ENCODE peak calls at places on chromosomes 3 and 15, in five cellular contexts. P, O, R, G and C are unnamed samples.

GRCh38 chr3:134590766-134591165 is 60.1 kb downstream of the KY start:
- DNase-seq in R (no peak), G (no peak), O (no peak), P (no peak), C (no peak)

GRCh38 chr15:70480196-70480856 is 283.0 kb downstream of the UACA start:
- DNase-seq in O (no peak), P (no peak), R (no peak), G (no peak), C (no peak)

GRCh38 chr15:39488498-39488897 is 92.4 kb upstream of the THBS1 start:
- DNase-seq in G (no peak), P (no peak), R (no peak), O (no peak), C (no peak)

GRCh38 chr3:13504161-13504831 is 24.2 kb downstream of the HDAC11 start:
- DNase-seq in G (peak), O (peak), R (no peak), P (peak), C (no peak)

GRCh38 chr3:182979103-182979697 is 1.1 kb downstream of the DCUN1D1 start:
- DNase-seq in P (no peak), G (no peak), R (no peak), O (no peak), C (peak)

GRCh38 chr3:174287601-174288180 is 571.4 kb upstream of the NAALADL2 start:
- DNase-seq in P (no peak), O (no peak), G (no peak), R (no peak), C (peak)

GRCh38 chr3:53496984-53497383 is 2.6 kb downstream of the CACNA1D start:
- DNase-seq in G (no peak), O (no peak), P (no peak), R (no peak), C (no peak)

GRCh38 chr15:58852347-58852746 is 81.1 kb downstream of the SLTM start:
- DNase-seq in P (no peak), R (no peak), G (no peak), O (no peak), C (no peak)

GRCh38 chr15:100951965-100952364 is 32.8 kb downstream of the LRRK1 start:
- DNase-seq in G (no peak), O (no peak), R (no peak), P (no peak), C (no peak)
- TF ChIP-seq CTCF in G (no peak), O (no peak), R (no peak), P (no peak), C (no peak)

GRCh38 chr3:132317229-132317948 is at the start of gene ACP3:
- DNase-seq in G (peak), O (peak), R (peak), P (peak), C (peak)
- TF ChIP-seq CTCF in G (no peak), O (no peak), R (no peak), P (no peak), C (no peak)

DNA sequence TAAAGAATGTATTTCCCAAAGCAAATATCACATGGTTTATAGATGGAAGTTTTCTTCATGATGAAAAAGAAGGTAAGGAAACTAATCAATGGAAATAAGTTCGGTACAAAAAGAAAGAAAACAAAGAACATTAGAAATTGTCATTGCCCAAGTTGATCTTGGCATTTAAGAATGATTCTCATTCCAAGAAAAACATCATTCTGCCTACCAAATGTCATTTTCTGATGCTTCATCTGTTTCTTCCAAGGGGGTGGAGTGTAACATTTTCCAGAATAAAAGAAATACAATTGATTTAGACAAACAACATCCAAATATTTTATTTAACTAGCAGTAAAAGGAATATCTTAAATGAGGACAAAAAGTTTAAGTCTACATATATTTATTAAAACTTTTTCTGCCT is 3.0 kb upstream of the ZBED2 start:
- DNase-seq in P (no peak), R (no peak), G (no peak), O (no peak), C (no peak)
- TF ChIP-seq CTCF in P (no peak), R (no peak), G (no peak), O (no peak), C (no peak)

GRCh38 chr3:179068779-179069530 is 2.7 kb downstream of the ZMAT3 start:
- DNase-seq in G (peak), R (no peak), O (no peak), P (no peak), C (peak)
- TF ChIP-seq CTCF in G (peak), R (no peak), O (peak), P (no peak), C (peak)

GRCh38 chr3:101900316-101900715 is 51.0 kb downstream of the NFKBIZ start:
- DNase-seq in R (no peak), G (no peak), P (no peak), O (no peak), C (no peak)
- TF ChIP-seq CTCF in R (no peak), G (no peak), P (no peak), O (no peak), C (no peak)

GRCh38 chr3:185460719-185461350 is 38.0 kb downstream of the TMEM41A start:
- DNase-seq in P (no peak), O (no peak), R (no peak), G (peak), C (peak)

GRCh38 chr3:185457376-185457775 is 41.5 kb downstream of the TMEM41A start:
- DNase-seq in P (no peak), R (no peak), O (no peak), G (no peak), C (no peak)

GRCh38 chr3:185460283-185460682 is 38.6 kb downstream of the TMEM41A start:
- DNase-seq in O (no peak), P (no peak), G (no peak), R (no peak), C (no peak)

GRCh38 chr3:185455860-185456259 is 43.0 kb downstream of the TMEM41A start:
- DNase-seq in G (no peak), R (no peak), O (no peak), P (no peak), C (no peak)
- TF ChIP-seq CTCF in G (no peak), R (no peak), O (peak), P (no peak), C (peak)

DNA sequence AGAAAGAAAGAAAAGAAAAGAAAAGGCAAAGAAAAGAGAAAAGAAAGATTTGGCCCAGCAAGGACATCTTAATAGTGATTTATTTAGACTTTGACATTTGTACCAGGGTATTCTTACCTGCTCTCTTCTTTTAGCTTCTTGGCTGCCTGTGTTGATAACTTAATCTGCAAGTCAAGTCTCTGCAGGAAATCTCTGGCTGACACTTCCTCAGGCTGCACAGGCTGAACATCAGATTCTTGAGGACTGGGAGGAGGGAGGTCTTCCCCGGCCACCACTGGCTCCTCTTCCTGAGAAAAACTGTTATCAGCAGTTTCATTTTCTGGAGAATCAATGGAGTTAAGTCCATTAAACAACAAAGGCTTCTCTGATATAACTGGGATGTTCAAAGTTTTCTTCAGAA is 12.8 kb downstream of the LYSMD2 start:
- DNase-seq in O (no peak), P (no peak), G (no peak), R (no peak), C (no peak)
- TF ChIP-seq CTCF in O (no peak), P (no peak), G (no peak), R (no peak), C (no peak)

GRCh38 chr3:185067173-185067572 is 85.7 kb downstream of the C3orf70 start:
- DNase-seq in P (no peak), O (no peak), G (no peak), R (no peak), C (no peak)

GRCh38 chr3:185069023-185069422 is 83.8 kb downstream of the C3orf70 start:
- DNase-seq in R (no peak), P (no peak), O (no peak), G (no peak), C (no peak)

GRCh38 chr3:185071401-185071800 is 81.5 kb downstream of the C3orf70 start:
- DNase-seq in O (no peak), P (no peak), G (no peak), R (no peak), C (no peak)

GRCh38 chr3:185069583-185070030 is 83.3 kb downstream of the C3orf70 start:
- DNase-seq in G (no peak), P (no peak), R (no peak), O (no peak), C (no peak)

DNA sequence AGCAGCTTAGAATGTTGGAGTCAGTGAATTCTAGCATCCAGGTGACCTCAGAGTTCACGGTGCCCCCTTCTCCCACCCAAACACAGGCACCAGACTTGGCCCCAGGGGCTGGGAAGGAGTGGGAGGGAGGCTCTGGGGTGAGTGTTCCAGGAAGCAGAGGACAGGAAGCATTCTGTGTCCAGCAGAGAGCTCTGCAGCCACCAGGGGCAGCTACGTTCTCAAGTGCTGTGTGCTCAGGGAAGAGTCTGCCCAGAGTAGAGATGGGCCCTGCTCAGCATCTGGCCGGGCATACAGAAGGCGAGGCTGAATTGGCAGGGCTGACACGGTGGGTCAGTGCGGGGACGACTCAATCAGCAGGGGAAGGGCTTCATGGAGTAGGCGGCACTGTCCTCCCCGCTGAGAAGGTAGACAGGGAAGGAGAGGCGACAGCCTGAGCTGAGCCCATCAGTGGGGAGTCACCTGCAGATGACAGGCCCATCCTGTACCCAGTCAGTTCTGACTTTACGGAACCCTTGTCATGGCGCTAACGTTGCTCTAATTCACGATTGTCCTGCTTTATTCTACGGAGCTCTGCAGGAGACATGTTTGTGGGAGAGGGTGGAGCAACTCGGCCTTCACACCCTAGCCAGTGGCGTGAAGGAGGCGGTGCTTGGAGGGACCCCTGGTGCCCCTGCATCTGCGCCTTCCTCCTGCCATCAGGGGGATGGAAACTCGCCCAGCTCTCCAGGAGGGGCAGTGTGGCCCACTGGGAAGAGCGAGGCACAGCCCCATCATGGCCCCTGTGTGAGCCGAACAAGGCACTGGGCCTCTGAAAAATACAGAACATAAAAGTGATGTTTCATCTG is 82.1 kb downstream of the C3orf70 start:
- DNase-seq in P (no peak), R (no peak), O (peak), G (no peak), C (peak)
- TF ChIP-seq CTCF in P (no peak), R (no peak), O (peak), G (no peak), C (peak)

GRCh38 chr3:187899246-187899645 is 154.0 kb upstream of the BCL6 start:
- DNase-seq in O (no peak), G (no peak), R (no peak), P (no peak), C (no peak)
- TF ChIP-seq CTCF in O (no peak), G (no peak), R (no peak), P (no peak), C (no peak)

GRCh38 chr15:80367661-80368060 is 36.5 kb upstream of the ARNT2 start:
- DNase-seq in R (no peak), O (no peak), G (no peak), P (no peak), C (no peak)

GRCh38 chr15:80371924-80372323 is 32.3 kb upstream of the ARNT2 start:
- DNase-seq in O (no peak), R (no peak), G (no peak), P (no peak), C (no peak)

DNA sequence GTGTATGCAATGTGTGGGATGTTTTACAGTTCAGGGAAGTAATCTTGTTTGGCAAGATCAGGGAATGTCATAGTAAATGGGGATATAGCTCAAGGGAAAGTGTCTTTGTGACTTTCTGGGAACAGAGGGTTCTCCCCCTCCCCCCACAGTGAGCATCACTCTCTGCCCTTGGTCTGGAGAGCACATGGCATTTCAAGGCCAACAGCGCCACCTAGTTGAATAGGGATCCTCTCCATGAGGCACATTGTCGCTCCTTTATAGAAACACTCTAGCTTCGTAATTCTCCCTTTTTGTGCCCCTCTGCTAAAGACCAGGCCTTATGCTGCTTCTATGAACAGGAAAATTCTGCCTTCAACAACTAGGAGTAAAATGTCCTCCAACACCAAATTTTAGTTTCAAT is 37.1 kb upstream of the ARNT2 start:
- DNase-seq in O (peak), R (no peak), P (no peak), G (no peak), C (peak)
- TF ChIP-seq CTCF in O (peak), R (no peak), P (no peak), G (no peak), C (peak)